ENCODE peak calls at places on chromosomes 1 and 21, in seven cellular contexts. P is HAP-1, R is heart right ventricle, U is lung, S is astrocyte, A is left ventricle myocardium inferior, V is endodermal cell. L is an unnamed sample.

GRCh38 chr1:190175320-190175719 is 302.3 kb downstream of the BRINP3 start:
- DNase-seq in P (no peak), R (no peak), U (no peak), S (peak; percentile 61), A (no peak), V (no peak), L (peak; percentile 77)

GRCh38 chr1:53737648-53738204 is 1.2 kb downstream of the GLIS1 start:
- DNase-seq in P (no peak), R (no peak), U (no peak), S (no peak), A (no peak), V (peak; percentile 88), L (peak; percentile 28)

GRCh38 chr1:13517193-13517812 is 3.5 kb upstream of the LRRC38 start:
- DNase-seq in P (peak; percentile 24), R (no peak), U (no peak), S (no peak), A (no peak), V (peak; percentile 90), L (no peak)

GRCh38 chr1:13616234-13616633 is 32.6 kb downstream of the PDPN start:
- DNase-seq in P (no peak), R (no peak), U (no peak), S (no peak), A (no peak), V (no peak), L (no peak)

GRCh38 chr1:67834246-67834877 is 1.1 kb upstream of the GNG12 start:
- DNase-seq in P (no peak), R (no peak), U (no peak), S (no peak), A (no peak), V (no peak), L (no peak)

GRCh38 chr1:26597629-26598039 is 68.1 kb downstream of the RPS6KA1 start:
- DNase-seq in P (peak; percentile 67), R (no peak), U (no peak), S (peak; percentile 39), A (no peak), V (no peak), L (peak; percentile 83)

GRCh38 chr1:61277129-61277801 is 194.9 kb downstream of the NFIA start:
- DNase-seq in P (no peak), R (no peak), U (no peak), S (no peak), A (no peak), V (no peak), L (no peak)

GRCh38 chr1:186008920-186009737 is 274.9 kb downstream of the HMCN1 start:
- DNase-seq in P (no peak), R (no peak), U (no peak), S (peak; percentile 81), A (no peak), V (no peak), L (peak; percentile 35)

GRCh38 chr1:175844877-175845276 is 101.5 kb upstream of the TNR start:
- DNase-seq in P (no peak), R (no peak), U (no peak), S (no peak), A (no peak), V (no peak), L (no peak)

GRCh38 chr1:24504560-24504959 is 1.9 kb downstream of the RCAN3 start:
- DNase-seq in P (no peak), R (no peak), U (no peak), S (no peak), A (no peak), V (no peak), L (no peak)

GRCh38 chr1:205053296-205053695 is 10.3 kb downstream of the CNTN2 start:
- DNase-seq in P (no peak), R (no peak), U (no peak), S (no peak), A (no peak), V (no peak), L (no peak)
- H3K27me3 ChIP-seq in P (peaks cover 39% of the 10 kb centered on the region), R (peaks cover 10% of the 10 kb centered on the region), U (no peaks in the 10 kb centered on the region), S (peaks cover 23% of the 10 kb centered on the region), A (peaks cover 73% of the 10 kb centered on the region), V (peaks cover 13% of the 10 kb centered on the region), L (peaks cover 84% of the 10 kb centered on the region)

DNA sequence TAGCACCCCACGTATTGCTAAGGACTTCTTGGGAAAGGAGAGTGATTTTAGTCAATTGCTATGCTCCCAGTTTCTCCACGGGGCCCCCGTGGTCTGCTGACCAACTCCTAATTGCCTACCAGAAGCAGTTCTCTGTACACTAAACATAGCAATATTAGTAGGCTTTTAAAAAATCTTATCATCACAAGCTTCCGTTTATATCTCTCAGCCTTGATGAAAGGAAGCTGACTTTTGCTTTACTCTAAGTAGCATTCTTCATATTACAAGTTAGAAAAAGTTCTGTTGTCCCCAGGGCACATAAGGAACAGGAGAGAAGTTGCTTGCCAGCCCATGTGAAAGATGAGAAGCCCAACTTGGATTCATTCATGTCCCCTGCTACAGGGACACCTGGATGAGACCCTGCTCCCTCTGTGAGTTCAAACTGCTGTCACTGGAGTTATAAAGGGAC is 29.3 kb downstream of the TGFB2 start:
- DNase-seq in P (no peak), R (no peak), U (no peak), S (no peak), A (no peak), V (no peak), L (peak; percentile 49)
- H3K4me1 ChIP-seq in P (peaks cover 34% of the 10 kb centered on the region), R (peaks cover 59% of the 10 kb centered on the region), U (peaks cover 20% of the 10 kb centered on the region), S (peaks cover 72% of the 10 kb centered on the region), A (peaks cover 46% of the 10 kb centered on the region), V (peaks cover 3% of the 10 kb centered on the region), L (peaks cover 46% of the 10 kb centered on the region)

GRCh38 chr21:42747267-42747701 is 93.9 kb downstream of the PDE9A start:
- DNase-seq in P (no peak), R (no peak), U (no peak), S (no peak), A (no peak), V (no peak), L (no peak)
- H3K27me3 ChIP-seq in P (no peaks in the 10 kb centered on the region), R (no peaks in the 10 kb centered on the region), U (no peaks in the 10 kb centered on the region), S (peaks cover 28% of the 10 kb centered on the region), A (peaks cover 4% of the 10 kb centered on the region), V (no peaks in the 10 kb centered on the region), L (peaks cover 8% of the 10 kb centered on the region)

GRCh38 chr1:153520818-153521476 is 14.8 kb downstream of the S100A6 start:
- DNase-seq in P (no peak), R (no peak), U (no peak), S (no peak), A (no peak), V (no peak), L (no peak)
- H3K4me1 ChIP-seq in P (peaks cover 4% of the 10 kb centered on the region), R (peaks cover 8% of the 10 kb centered on the region), U (peaks cover 1% of the 10 kb centered on the region), S (no peaks in the 10 kb centered on the region), A (peaks cover 11% of the 10 kb centered on the region), V (peaks cover 10% of the 10 kb centered on the region), L (peaks cover 5% of the 10 kb centered on the region)

DNA sequence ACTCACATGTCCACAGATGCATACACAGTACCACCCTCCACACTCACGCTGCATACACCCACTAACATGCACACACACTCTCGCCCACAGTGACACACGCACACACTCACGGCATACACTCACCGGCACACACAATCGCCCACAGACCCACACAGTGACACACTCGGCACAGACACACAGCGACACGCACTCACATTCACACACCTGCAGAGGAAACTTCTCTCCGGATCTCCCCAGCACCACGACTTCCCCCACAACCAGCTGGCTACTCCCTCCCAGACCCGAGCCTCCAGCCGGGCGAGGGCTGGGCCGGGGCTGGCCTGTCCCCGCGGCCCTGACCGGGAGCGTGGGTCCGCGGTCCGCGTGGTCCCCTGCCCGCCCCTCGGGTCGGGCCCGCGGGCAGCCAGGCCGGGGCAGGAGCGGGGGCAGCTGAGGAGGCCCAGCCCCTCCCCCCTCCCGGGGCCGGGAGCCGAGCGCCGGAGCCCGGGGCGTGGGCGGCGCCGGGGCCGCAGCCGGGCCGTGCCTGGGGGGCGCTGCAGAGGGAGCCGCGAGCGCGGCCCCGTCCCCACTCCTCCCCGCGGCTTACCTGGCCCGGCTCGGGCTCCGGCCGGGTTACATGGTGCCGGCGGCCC is 469 bp downstream of the DLGAP3 start:
- DNase-seq in P (no peak), R (no peak), U (no peak), S (no peak), A (no peak), V (peak; percentile 67), L (peak; percentile 11)
- H3K27me3 ChIP-seq in P (peaks cover 20% of the 10 kb centered on the region), R (peaks cover 61% of the 10 kb centered on the region), U (no peaks in the 10 kb centered on the region), S (peaks cover 52% of the 10 kb centered on the region), A (peaks cover 80% of the 10 kb centered on the region), V (peaks cover 69% of the 10 kb centered on the region), L (peaks cover 51% of the 10 kb centered on the region)

GRCh38 chr1:17108786-17109185 is 10.5 kb downstream of the PADI2 start:
- DNase-seq in P (no peak), R (no peak), U (no peak), S (no peak), A (no peak), V (no peak), L (no peak)
- H3K4me1 ChIP-seq in P (no peaks in the 10 kb centered on the region), R (no peaks in the 10 kb centered on the region), U (no peaks in the 10 kb centered on the region), S (no peaks in the 10 kb centered on the region), A (peaks cover 4% of the 10 kb centered on the region), V (no peaks in the 10 kb centered on the region), L (no peaks in the 10 kb centered on the region)

DNA sequence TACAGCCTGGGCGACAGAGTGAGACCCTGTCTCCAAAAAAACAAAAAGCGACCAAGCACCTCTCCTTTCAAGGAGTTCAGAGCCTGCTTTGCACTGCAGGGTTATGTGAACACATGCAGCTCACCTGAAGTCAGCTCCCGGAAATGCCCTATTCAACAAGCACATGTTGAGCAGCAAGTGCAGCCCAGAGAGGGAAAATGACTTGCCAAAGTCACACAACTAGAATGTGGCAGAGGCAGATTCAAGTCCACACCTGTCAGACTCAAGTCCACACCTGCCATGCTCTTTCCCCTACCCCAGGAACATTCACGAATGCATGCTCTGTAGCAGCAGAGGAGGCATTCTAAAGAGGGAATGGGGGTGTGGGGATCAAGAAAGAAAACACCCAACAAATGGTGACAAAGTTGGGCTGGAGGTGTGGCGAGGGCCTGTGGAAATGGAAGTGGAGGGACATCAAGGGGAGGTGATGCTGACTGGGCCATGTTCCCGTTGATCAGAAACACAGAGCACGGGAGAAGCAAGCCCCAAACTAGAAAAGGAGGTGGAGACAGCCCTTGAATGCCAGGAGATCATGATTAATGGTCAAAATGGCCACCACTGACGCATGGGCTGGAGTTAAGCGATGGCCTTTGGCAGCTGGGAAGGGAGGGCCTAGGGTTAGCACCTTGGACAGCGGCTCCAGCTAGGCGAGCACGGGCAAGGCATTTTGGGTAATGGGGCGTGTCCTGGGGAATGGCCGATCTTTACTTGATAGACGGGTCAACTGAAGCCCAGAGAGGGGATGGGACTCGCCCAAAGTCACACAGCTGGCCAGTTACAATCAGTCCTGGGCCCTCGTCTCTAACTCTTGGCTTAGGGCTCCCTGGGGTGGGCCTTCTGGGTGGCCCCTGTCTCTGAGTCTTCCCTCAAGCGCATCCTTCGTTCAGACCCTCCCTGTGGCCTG is 21.5 kb downstream of the RAP1GAP start:
- DNase-seq in P (peak; percentile 72), R (peak; percentile 36), U (no peak), S (peak; percentile 44), A (no peak), V (peak; percentile 98), L (peak; percentile 56)
- H3K27me3 ChIP-seq in P (no peaks in the 10 kb centered on the region), R (peaks cover 36% of the 10 kb centered on the region), U (no peaks in the 10 kb centered on the region), S (peaks cover 25% of the 10 kb centered on the region), A (peaks cover 64% of the 10 kb centered on the region), V (peaks cover 7% of the 10 kb centered on the region), L (peaks cover 37% of the 10 kb centered on the region)

L was measured in adipocyte.